ENCODE peak calls at places on chromosomes 6 and 20, in eight cellular contexts. R is tibial nerve, T is body of pancreas, A is DND-41, N is gastrocnemius medialis, S is H9, I is heart left ventricle, W is breast epithelium. V is an unnamed sample.

GRCh38 chr20:58682656-58683055 is 9.9 kb upstream of the NPEPL1 start:
- DNase-seq in I (no peak), A (no peak), W (no peak), R (no peak), S (no peak), N (no peak), T (no peak), V (no peak)

GRCh38 chr6:154457046-154457713 is 53.3 kb downstream of the CNKSR3 start:
- DNase-seq in S (no peak), I (no peak), T (no peak), A (no peak), R (no peak), W (no peak), N (no peak), V (no peak)

GRCh38 chr6:33745558-33745957 is 1.1 kb downstream of the IP6K3 start:
- DNase-seq in I (no peak), N (no peak), R (no peak), A (no peak), T (no peak), S (no peak), W (no peak), V (no peak)

GRCh38 chr20:37915434-37915787 is 12.5 kb downstream of the VSTM2L start:
- DNase-seq in I (no peak), A (no peak), T (no peak), R (no peak), N (no peak), W (no peak), S (peak; percentile 48), V (no peak)

GRCh38 chr6:35033683-35034082 is 107.5 kb downstream of the TCP11 start:
- DNase-seq in W (no peak), S (peak; percentile 17), I (no peak), T (no peak), A (no peak), N (no peak), R (no peak), V (no peak)

GRCh38 chr6:44126320-44127149 is 717 bp downstream of the MRPL14 start:
- DNase-seq in N (peak; percentile 80), T (peak; percentile 54), S (peak; percentile 62), R (peak; percentile 25), A (peak; percentile 66), I (peak; percentile 78), W (peak; percentile 25), V (no peak)

GRCh38 chr20:25296094-25297093 is 48.5 kb downstream of the PYGB start:
- DNase-seq in T (peak; percentile 47), N (peak; percentile 58), I (no peak), W (no peak), R (no peak), A (peak; percentile 60), S (no peak), V (no peak)

GRCh38 chr6:20056350-20056992 is 155.8 kb downstream of the MBOAT1 start:
- DNase-seq in T (peak; percentile 12), S (no peak), N (no peak), W (no peak), I (no peak), R (peak; percentile 29), A (no peak), V (no peak)

GRCh38 chr6:126054258-126054702 is 67.9 kb downstream of the TRMT11 start:
- DNase-seq in N (no peak), R (no peak), I (no peak), W (no peak), A (no peak), S (no peak), T (peak; percentile 24), V (no peak)

GRCh38 chr6:6927437-6928361 is 180.1 kb upstream of the RREB1 start:
- DNase-seq in W (no peak), A (no peak), I (peak; percentile 74), R (no peak), N (peak; percentile 90), S (peak; percentile 65), T (no peak), V (no peak)

GRCh38 chr6:146047356-146047755 is 18.5 kb downstream of the GRM1 start:
- DNase-seq in W (no peak), N (no peak), S (no peak), I (no peak), T (no peak), A (no peak), R (no peak), V (no peak)
- H3K4me1 ChIP-seq in W (no peaks in the 10 kb centered on the region), N (no peaks in the 10 kb centered on the region), S (no peaks in the 10 kb centered on the region), I (no peaks in the 10 kb centered on the region), T (no peaks in the 10 kb centered on the region), A (no peaks in the 10 kb centered on the region), R (no peaks in the 10 kb centered on the region), V (no peaks in the 10 kb centered on the region)

GRCh38 chr6:62286470-62286843 is 432 bp upstream of the KHDRBS2 start:
- DNase-seq in T (no peak), S (no peak), A (no peak), R (no peak), I (no peak), W (no peak), N (no peak), V (no peak)

GRCh38 chr6:62284725-62285124 is 1.3 kb downstream of the KHDRBS2 start:
- DNase-seq in I (no peak), T (no peak), W (no peak), N (no peak), R (no peak), S (no peak), A (no peak), V (no peak)

GRCh38 chr6:62283359-62283758 is 2.7 kb downstream of the KHDRBS2 start:
- DNase-seq in S (no peak), T (no peak), W (no peak), N (no peak), A (no peak), R (no peak), I (no peak), V (no peak)

GRCh38 chr6:62285612-62286469 is at the start of gene KHDRBS2:
- DNase-seq in A (no peak), S (peak; percentile 98), T (peak; percentile 86), R (peak; percentile 64), W (peak; percentile 56), I (peak; percentile 90), N (peak; percentile 74), V (peak; percentile 64)

DNA sequence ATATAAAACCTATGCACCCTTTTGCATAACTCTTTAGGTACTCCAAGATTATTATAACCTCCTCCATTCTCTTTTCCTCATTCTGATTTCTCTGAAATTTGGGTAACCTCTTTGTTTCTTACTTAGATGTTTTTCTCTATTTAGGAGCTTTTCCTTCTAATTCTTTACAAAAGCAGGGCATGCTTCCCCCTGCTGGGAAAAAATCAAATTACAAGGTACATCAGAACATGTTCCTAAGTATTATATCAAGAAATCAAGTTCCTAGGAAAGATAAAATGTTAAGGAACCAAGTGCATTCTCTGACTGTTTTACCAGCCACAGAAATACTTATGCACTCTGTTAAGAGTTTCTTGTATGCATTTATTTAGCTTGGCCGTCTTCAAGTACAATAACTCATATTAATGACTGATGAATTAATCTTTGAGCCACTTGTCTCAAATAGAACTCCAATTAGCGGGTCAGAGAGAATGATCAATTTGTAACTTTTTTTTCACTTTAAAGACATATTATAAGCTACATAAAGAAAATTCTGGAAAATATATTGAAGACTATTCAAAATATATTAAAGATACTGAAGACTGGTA is 2.1 kb downstream of the KHDRBS2 start:
- DNase-seq in W (no peak), A (no peak), N (no peak), I (no peak), S (no peak), R (peak; percentile 55), T (no peak), V (no peak)
- TF ChIP-seq CTCF in W (no peak), A (peak; percentile 52), N (no peak), I (no peak), S (peak; percentile 79), R (peak; percentile 54), T (peak; percentile 36), V (peak; percentile 29)

DNA sequence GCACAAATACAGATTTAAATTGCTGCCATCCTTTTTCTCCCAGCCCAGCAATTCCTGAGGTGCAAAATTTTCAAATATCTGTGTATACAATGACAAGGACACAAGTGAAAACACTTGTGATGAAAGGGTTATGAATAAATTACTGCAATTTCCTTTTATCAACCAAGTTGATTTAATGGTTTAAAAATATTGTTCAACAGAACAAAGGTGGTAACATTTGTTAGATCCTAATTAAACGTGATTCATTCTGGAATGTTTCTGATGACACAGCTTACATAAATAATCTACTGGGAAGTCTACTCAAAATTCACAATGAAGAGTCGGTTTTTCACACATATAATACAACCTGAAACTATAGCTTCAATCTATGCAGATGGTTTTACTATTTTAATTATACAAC is 17.1 kb downstream of the B4GALT5 start:
- DNase-seq in N (no peak), I (no peak), T (no peak), S (no peak), R (no peak), A (no peak), W (no peak), V (no peak)
- H3K4me1 ChIP-seq in N (peaks cover 90% of the 10 kb centered on the region), I (peaks cover 18% of the 10 kb centered on the region), T (peaks cover 81% of the 10 kb centered on the region), S (peaks cover 24% of the 10 kb centered on the region), R (peaks cover 84% of the 10 kb centered on the region), A (no peaks in the 10 kb centered on the region), W (no peaks in the 10 kb centered on the region), V (peaks cover 39% of the 10 kb centered on the region)

GRCh38 chr6:105790635-105791034 is 295.5 kb upstream of the PRDM1 start:
- DNase-seq in W (no peak), S (no peak), T (no peak), I (no peak), R (no peak), N (no peak), A (no peak), V (no peak)
- TF ChIP-seq CTCF in W (no peak), S (peak; percentile 36), T (no peak), I (no peak), R (no peak), N (no peak), A (peak; percentile 7), V (no peak)

GRCh38 chr6:30880563-30881252 is 3.6 kb upstream of the DDR1 start:
- DNase-seq in R (no peak), A (no peak), T (no peak), S (peak; percentile 86), I (no peak), N (no peak), W (no peak), V (no peak)
- H3K4me1 ChIP-seq in R (peaks cover 60% of the 10 kb centered on the region), A (peaks cover 41% of the 10 kb centered on the region), T (peaks cover 53% of the 10 kb centered on the region), S (peaks cover 9% of the 10 kb centered on the region), I (peaks cover 25% of the 10 kb centered on the region), N (peaks cover 43% of the 10 kb centered on the region), W (peaks cover 14% of the 10 kb centered on the region), V (peaks cover 61% of the 10 kb centered on the region)

V was measured in suprapubic skin.